ENCODE peak calls at places on chromosomes 16 and 17, in nine cellular contexts. L is HCT116, Q is GM12892, K is transverse colon, Z is breast epithelium, U is stomach, R is suprapubic skin, Y is endothelial cell of umbilical vein, W is prostate gland. G is an unnamed sample.

GRCh38 chr17:71412803-71413202 is 708.0 kb upstream of the SOX9 start:
- DNase-seq in W (no peak), R (no peak), L (peak), K (no peak), Y (no peak), Z (no peak), U (no peak), Q (no peak), G (no peak)

GRCh38 chr16:67238278-67238575 is 9.1 kb downstream of the FHOD1 start:
- DNase-seq in L (no peak), Q (no peak), U (no peak), Y (no peak), K (no peak), Z (no peak), W (no peak), R (no peak), G (no peak)

GRCh38 chr17:31597646-31598387 is 206.3 kb downstream of the RAB11FIP4 start:
- DNase-seq in K (no peak), L (no peak), W (no peak), Z (no peak), Y (no peak), Q (no peak), R (peak), U (no peak), G (no peak)

GRCh38 chr17:29615492-29616299 is 7.0 kb downstream of the CORO6 start:
- DNase-seq in K (peak), W (peak), U (peak), Q (peak), L (no peak), Y (peak), Z (peak), R (peak), G (no peak)

GRCh38 chr16:5325932-5326331 is 228.3 kb upstream of the EEF2KMT start:
- DNase-seq in U (no peak), Q (no peak), K (no peak), L (no peak), Z (no peak), R (no peak), W (no peak), Y (no peak), G (no peak)

GRCh38 chr16:67865318-67865717 is 7.5 kb upstream of the EDC4 start:
- DNase-seq in R (no peak), W (no peak), Y (peak), L (no peak), U (peak), K (peak), Q (no peak), Z (no peak), G (no peak)

GRCh38 chr17:5499790-5500189 is 13.4 kb downstream of the MIS12 start:
- DNase-seq in K (no peak), L (no peak), R (no peak), Q (no peak), U (no peak), Y (no peak), W (no peak), Z (no peak), G (no peak)

GRCh38 chr17:33494156-33494555 is 201.1 kb upstream of the ASIC2 start:
- DNase-seq in K (no peak), R (no peak), Y (no peak), L (no peak), W (no peak), U (no peak), Q (no peak), Z (no peak), G (no peak)

GRCh38 chr17:71057448-71057847 is 888.1 kb downstream of the KCNJ2 start:
- DNase-seq in Q (no peak), R (no peak), Z (no peak), U (no peak), L (no peak), Y (no peak), K (no peak), W (no peak), G (no peak)

GRCh38 chr17:17051791-17052461 is 9.7 kb downstream of the MPRIP start:
- DNase-seq in Y (no peak), U (peak), K (peak), L (no peak), R (peak), W (no peak), Z (peak), Q (no peak), G (no peak)

GRCh38 chr17:27423651-27424050 is 32.6 kb upstream of the KSR1 start:
- DNase-seq in U (no peak), L (no peak), Z (no peak), K (no peak), W (no peak), Q (no peak), R (no peak), Y (no peak), G (no peak)

GRCh38 chr17:36463916-36464764 is 22.3 kb upstream of the ZNHIT3 start:
- DNase-seq in W (peak), R (no peak), K (peak), Z (peak), U (peak), Q (peak), Y (peak), L (peak), G (no peak)

GRCh38 chr16:50400967-50401348 is 32.2 kb upstream of the BRD7 start:
- DNase-seq in Q (no peak), U (no peak), K (no peak), L (no peak), R (no peak), Z (no peak), Y (no peak), W (no peak), G (peak)

GRCh38 chr16:49559242-49559641 is 185.6 kb downstream of the C16orf78 start:
- DNase-seq in K (no peak), Y (no peak), W (no peak), L (no peak), Z (no peak), Q (no peak), U (no peak), R (no peak), G (no peak)

GRCh38 chr16:49020436-49020835 is 261.2 kb downstream of the CBLN1 start:
- DNase-seq in K (no peak), Y (no peak), Q (no peak), W (no peak), U (no peak), Z (no peak), R (no peak), L (no peak), G (no peak)

GRCh38 chr16:14186954-14187306 is 115.8 kb downstream of the MRTFB start:
- DNase-seq in R (no peak), L (no peak), Q (no peak), U (no peak), K (no peak), W (no peak), Y (peak), Z (no peak), G (no peak)

GRCh38 chr16:56610609-56611111 is 2.3 kb downstream of the MT2A start:
- DNase-seq in Y (no peak), W (no peak), L (no peak), Z (no peak), R (no peak), K (no peak), Q (no peak), U (no peak), G (no peak)

GRCh38 chr17:4187076-4187475 is 44.1 kb downstream of the CYB5D2 start:
- DNase-seq in Y (no peak), R (no peak), W (peak), Q (no peak), L (no peak), K (no peak), Z (no peak), U (no peak), G (peak)

GRCh38 chr17:42312285-42313130 is 24.2 kb downstream of the STAT5A start:
- DNase-seq in K (peak), L (no peak), Q (peak), W (peak), Y (peak), Z (peak), R (peak), U (peak), G (no peak)
- TF ChIP-seq POLR2AphosphoS5 in K (peak), L (no peak), Q (no peak), W (peak), Y (peak), Z (peak), R (peak), U (peak), G (peak)

GRCh38 chr16:85554114-85554790 is 58.9 kb upstream of the GSE1 start:
- DNase-seq in U (peak), L (peak), R (no peak), W (peak), Z (no peak), Y (peak), Q (peak), K (peak), G (no peak)

GRCh38 chr16:85553436-85554113 is 59.5 kb upstream of the GSE1 start:
- DNase-seq in L (peak), R (no peak), Y (peak), U (peak), Q (peak), Z (no peak), K (peak), W (no peak), G (no peak)

GRCh38 chr16:85556456-85557082 is 56.6 kb upstream of the GSE1 start:
- DNase-seq in R (no peak), K (peak), W (peak), L (no peak), U (peak), Y (no peak), Q (peak), Z (no peak), G (no peak)

GRCh38 chr16:85555549-85556455 is 57.3 kb upstream of the GSE1 start:
- DNase-seq in Y (no peak), L (no peak), Z (no peak), U (peak), W (no peak), R (no peak), Q (no peak), K (peak), G (no peak)

GRCh38 chr16:85554791-85555548 is 58.2 kb upstream of the GSE1 start:
- DNase-seq in L (no peak), K (peak), W (peak), Y (peak), R (no peak), Q (no peak), Z (no peak), U (peak), G (no peak)
- TF ChIP-seq POLR2A in L (no peak), K (peak), W (peak), Y (no peak), R (no peak), Q (peak), Z (no peak), U (peak), G (peak)

GRCh38 chr16:30526823-30527634 is 663 bp upstream of the ZNF768 start:
- DNase-seq in Y (peak), R (peak), Z (peak), L (peak), K (peak), W (peak), Q (peak), U (peak), G (peak)

GRCh38 chr16:30527635-30528178 is 1.3 kb upstream of the ZNF768 start:
- DNase-seq in Y (no peak), U (peak), R (no peak), Q (no peak), Z (peak), K (peak), W (peak), L (no peak), G (no peak)

GRCh38 chr16:30524575-30525571 is 1.5 kb downstream of the ZNF768 start:
- DNase-seq in R (no peak), W (no peak), K (no peak), L (no peak), Y (no peak), U (no peak), Z (no peak), Q (no peak), G (no peak)

GRCh38 chr16:30525844-30526136 is 576 bp downstream of the ZNF768 start:
- DNase-seq in K (no peak), Z (no peak), Y (no peak), W (no peak), R (no peak), L (no peak), U (no peak), Q (no peak), G (no peak)

GRCh38 chr16:30526137-30526822 is at the start of gene ZNF768:
- DNase-seq in K (peak), Q (peak), R (no peak), Z (peak), Y (peak), L (no peak), W (no peak), U (no peak), G (no peak)
- TF ChIP-seq POLR2AphosphoS5 in K (no peak), Q (no peak), R (no peak), Z (no peak), Y (no peak), L (peak), W (no peak), U (no peak), G (no peak)

DNA sequence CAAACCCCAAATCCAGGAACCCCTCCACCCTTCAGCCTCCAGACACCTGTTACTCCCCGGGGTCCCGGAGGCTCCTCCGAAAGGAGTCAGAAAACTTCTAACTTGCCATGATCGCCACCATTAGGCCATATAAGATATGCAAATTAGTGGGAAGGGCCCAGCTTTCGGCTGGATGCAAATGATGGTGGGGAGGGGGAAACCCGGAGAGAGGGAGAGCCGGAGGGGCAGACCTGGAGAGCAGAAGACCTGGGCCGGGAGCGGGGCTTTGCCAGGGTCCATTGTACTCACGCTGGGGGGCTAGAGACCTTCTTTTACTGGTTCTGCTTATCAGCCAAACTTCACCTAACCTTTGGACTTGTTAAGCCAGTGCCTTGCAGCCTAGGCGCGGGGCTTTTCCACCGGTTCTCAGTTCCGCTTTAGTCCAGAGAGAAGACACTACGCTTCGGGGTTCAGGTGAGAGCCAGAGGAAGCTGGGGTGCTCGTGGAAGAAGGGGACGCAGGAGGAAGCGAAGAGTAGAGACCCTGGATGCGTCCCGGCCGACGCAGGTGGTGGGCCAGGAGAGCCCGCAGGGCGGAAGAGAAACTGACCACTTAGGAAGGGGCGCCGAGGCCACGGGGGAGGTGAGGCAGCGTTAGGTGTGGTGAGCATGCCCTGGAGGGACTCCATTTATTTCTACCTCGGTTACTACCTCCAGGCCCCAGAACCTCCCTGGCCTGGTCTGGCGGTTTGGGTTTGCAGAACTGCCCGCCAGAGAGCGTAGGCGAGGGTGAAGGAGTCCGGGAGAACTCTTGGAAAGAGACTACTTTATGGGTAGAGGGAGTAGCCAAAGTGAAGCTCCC is at the start of gene HNF1B:
- DNase-seq in Q (peak), W (peak), U (peak), R (no peak), Z (no peak), Y (no peak), K (peak), L (no peak), G (no peak)
- TF ChIP-seq POLR2A in Q (peak), W (peak), U (no peak), R (no peak), Z (no peak), Y (no peak), K (peak), L (no peak), G (no peak)

GRCh38 chr17:48574523-48575065 is 3.6 kb downstream of the HOXB4 start:
- DNase-seq in L (no peak), Q (no peak), R (no peak), K (no peak), Z (no peak), U (no peak), Y (no peak), W (no peak), G (no peak)

GRCh38 chr17:48577330-48577945 is 712 bp downstream of the HOXB4 start:
- DNase-seq in R (no peak), Y (peak), Z (no peak), Q (no peak), L (no peak), U (no peak), W (no peak), K (no peak), G (no peak)

GRCh38 chr17:48575066-48575582 is 3.0 kb downstream of the HOXB4 start:
- DNase-seq in W (no peak), U (no peak), R (no peak), Y (peak), Z (no peak), L (no peak), K (no peak), Q (no peak), G (no peak)

GRCh38 chr17:48576479-48577309 is 1.5 kb downstream of the HOXB4 start:
- DNase-seq in Q (no peak), K (no peak), Y (peak), W (no peak), U (no peak), R (no peak), L (no peak), Z (no peak), G (no peak)

GRCh38 chr17:48575673-48576478 is 2.3 kb downstream of the HOXB4 start:
- DNase-seq in Q (no peak), K (no peak), Y (peak), R (no peak), W (no peak), U (no peak), Z (no peak), L (no peak), G (no peak)
- TF ChIP-seq POLR2AphosphoS5 in Q (no peak), K (no peak), Y (no peak), R (no peak), W (no peak), U (no peak), Z (no peak), L (no peak), G (no peak)

DNA sequence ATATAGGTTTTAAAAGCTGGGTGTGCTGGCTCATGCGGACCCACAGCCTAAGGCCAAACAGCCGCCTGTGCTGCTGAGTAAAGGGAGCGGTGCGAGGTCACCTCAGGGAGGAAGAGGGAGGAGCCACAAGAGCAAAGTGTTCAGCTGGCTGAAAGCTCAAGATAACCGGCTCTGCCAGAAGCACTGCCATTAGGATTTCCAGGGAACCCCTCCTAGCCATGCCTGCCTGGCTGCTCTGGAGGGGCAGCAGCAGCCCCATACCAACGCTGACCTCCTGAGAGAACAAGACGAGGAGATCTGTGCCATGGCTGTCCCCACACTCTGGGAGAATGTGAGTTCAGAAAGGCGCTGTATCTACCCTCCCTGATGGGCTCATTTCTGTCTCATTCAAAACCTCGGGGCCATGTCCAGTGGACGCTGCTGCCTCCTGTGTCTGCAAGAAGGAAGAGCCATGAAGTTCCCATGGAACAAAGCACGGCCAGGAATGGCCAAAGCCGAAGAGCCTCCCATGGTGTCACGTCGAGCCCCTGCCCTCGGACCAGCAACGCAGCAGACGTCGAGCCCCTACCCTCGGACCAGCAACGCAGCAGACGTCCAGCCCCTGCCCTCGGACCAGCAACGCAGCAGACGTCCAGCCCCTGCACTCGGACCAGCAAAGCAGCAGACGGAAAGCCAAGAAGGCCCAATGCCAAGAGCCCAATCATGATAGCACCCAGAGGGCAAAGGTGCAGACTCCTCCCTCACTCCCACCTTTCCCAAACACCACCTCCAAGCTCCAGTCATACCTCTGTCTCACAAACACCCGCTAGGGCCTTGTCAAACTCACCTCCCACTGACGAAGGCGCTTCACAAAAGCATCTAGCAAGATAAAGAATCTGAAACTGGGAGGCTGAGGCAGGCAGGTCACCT is 107.0 kb downstream of the ANKRD11 start:
- DNase-seq in K (peak), Q (no peak), Y (peak), L (no peak), U (peak), R (no peak), Z (peak), W (peak), G (no peak)
- TF ChIP-seq POLR2A in K (no peak), Q (no peak), Y (no peak), L (no peak), U (no peak), R (no peak), Z (no peak), W (no peak), G (no peak)

GRCh38 chr17:81510798-81511549 is 1.6 kb downstream of the ACTG1 start:
- DNase-seq in Q (no peak), L (no peak), K (no peak), Y (peak), Z (no peak), R (no peak), W (no peak), U (no peak), G (no peak)
- TF ChIP-seq POLR2AphosphoS5 in Q (peak), L (peak), K (peak), Y (peak), Z (peak), R (no peak), W (no peak), U (no peak), G (no peak)

GRCh38 chr17:45763182-45763581 is 20.9 kb upstream of the CRHR1 start:
- DNase-seq in R (no peak), Y (no peak), L (no peak), Q (no peak), K (no peak), U (no peak), Z (no peak), W (no peak), G (no peak)
- TF ChIP-seq POLR2A in R (no peak), Y (no peak), L (no peak), Q (no peak), K (no peak), U (no peak), Z (no peak), W (no peak), G (no peak)

DNA sequence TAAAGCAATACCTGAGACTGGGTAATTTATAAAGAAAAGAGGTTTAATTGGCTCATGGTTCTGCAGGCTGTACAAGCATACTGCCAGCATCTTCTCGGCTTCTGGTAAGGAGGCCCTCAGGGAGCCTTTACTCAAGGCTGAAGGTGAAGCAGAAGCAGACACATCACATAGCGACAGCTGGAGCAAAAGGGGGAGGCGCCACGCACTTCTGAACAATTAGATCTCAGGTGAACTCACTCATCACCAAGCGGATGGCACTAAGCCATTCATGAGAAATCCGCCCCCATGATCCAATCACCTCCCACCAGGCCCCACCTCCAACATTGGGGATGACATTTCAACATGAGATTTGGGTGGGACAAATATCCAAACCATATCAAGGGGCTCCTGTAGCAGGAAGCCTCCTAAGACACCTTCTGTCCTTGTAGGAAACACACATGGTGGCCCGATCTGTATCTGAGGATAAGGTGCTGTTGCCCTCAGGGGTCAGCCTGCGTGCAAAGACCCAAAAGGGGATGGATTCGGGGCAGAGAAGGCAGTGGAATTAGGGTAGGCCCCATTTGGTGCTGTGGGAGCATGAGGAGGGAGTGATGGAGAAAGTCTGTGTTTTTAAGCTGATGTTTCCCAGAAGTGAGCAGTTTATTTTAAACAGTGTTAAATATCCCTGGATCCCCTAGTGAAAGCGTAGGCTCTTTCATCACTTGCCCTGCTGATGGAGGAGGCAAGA is 23.0 kb downstream of the IL21R start:
- DNase-seq in Z (no peak), K (no peak), Q (no peak), R (peak), U (no peak), W (no peak), L (no peak), Y (no peak), G (peak)
- TF ChIP-seq POLR2AphosphoS5 in Z (no peak), K (no peak), Q (peak), R (no peak), U (no peak), W (no peak), L (no peak), Y (no peak), G (no peak)